ENCODE peak calls at places on chromosomes 5 and 9, in five cellular contexts. H, A, W, I and Z are unnamed samples.

GRCh38 chr9:119441832-119442231 is 72.6 kb upstream of the BRINP1 start:
- DNase-seq in H (no peak), A (no peak), W (no peak), I (no peak), Z (no peak)

GRCh38 chr5:151659001-151659754 is 27.5 kb downstream of the SPARC start:
- DNase-seq in H (peak), A (no peak), W (peak), I (peak), Z (no peak)

GRCh38 chr5:157680239-157680638 is 8.9 kb downstream of the C5orf52 start:
- DNase-seq in H (no peak), A (no peak), W (no peak), I (no peak), Z (no peak)

GRCh38 chr9:134316444-134317160 is 9.7 kb upstream of the RXRA start:
- DNase-seq in H (peak), A (no peak), W (peak), I (peak), Z (no peak)

GRCh38 chr5:93574939-93575241 is 6.1 kb downstream of the NR2F1-AS1 start:
- DNase-seq in H (no peak), A (no peak), W (no peak), I (no peak), Z (no peak)

GRCh38 chr5:54524704-54525103 is 7.1 kb downstream of the SNX18 start:
- DNase-seq in H (no peak), A (no peak), W (no peak), I (no peak), Z (no peak)

GRCh38 chr5:61519728-61520277 is 187.7 kb downstream of the ZSWIM6 start:
- DNase-seq in H (no peak), A (no peak), W (no peak), I (no peak), Z (no peak)

GRCh38 chr5:126007841-126008240 is 415.4 kb upstream of the GRAMD2B start:
- DNase-seq in H (peak), A (no peak), W (no peak), I (no peak), Z (no peak)

GRCh38 chr9:136323420-136323819 is 3.9 kb upstream of the GPSM1 start:
- DNase-seq in H (no peak), A (no peak), W (no peak), I (no peak), Z (no peak)

GRCh38 chr5:122723606-122724352 is 51.1 kb upstream of the SNX2 start:
- DNase-seq in H (peak), A (no peak), W (no peak), I (no peak), Z (peak)

GRCh38 chr5:81353189-81353588 is 40.7 kb downstream of the ACOT12 start:
- DNase-seq in H (no peak), A (no peak), W (no peak), I (no peak), Z (no peak)

GRCh38 chr5:74576941-74577456 is 63.5 kb downstream of the ENC1 start:
- DNase-seq in H (peak), A (peak), W (no peak), I (no peak), Z (peak)

GRCh38 chr5:321726-322251 is 275 bp downstream of the AHRR start:
- DNase-seq in H (no peak), A (no peak), W (no peak), I (no peak), Z (no peak)

GRCh38 chr9:93219692-93220091 is 35.8 kb downstream of the WNK2 start:
- DNase-seq in H (no peak), A (no peak), W (no peak), I (no peak), Z (no peak)

GRCh38 chr9:38036359-38037084 is 32.5 kb downstream of the SHB start:
- DNase-seq in H (peak), A (no peak), W (peak), I (peak), Z (no peak)

GRCh38 chr9:37324261-37324683 is 98.2 kb upstream of the GRHPR start:
- DNase-seq in H (peak), A (no peak), W (no peak), I (no peak), Z (no peak)

GRCh38 chr9:115367780-115368179 is 249.8 kb upstream of the TNC start:
- DNase-seq in H (peak), A (no peak), W (no peak), I (no peak), Z (peak)

GRCh38 chr5:135262364-135262763 is 136.7 kb downstream of the MACROH2A1 start:
- DNase-seq in H (no peak), A (no peak), W (no peak), I (no peak), Z (no peak)

GRCh38 chr9:18207735-18208134 is 266.2 kb upstream of the ADAMTSL1 start:
- DNase-seq in H (no peak), A (no peak), W (no peak), I (no peak), Z (no peak)

GRCh38 chr5:180718810-180719453 is 20.9 kb downstream of the OR2Y1 start:
- DNase-seq in H (peak), A (peak), W (no peak), I (no peak), Z (peak)

GRCh38 chr9:109843651-109844050 is 63.7 kb downstream of the PALM2AKAP2 start:
- DNase-seq in H (no peak), A (no peak), W (peak), I (peak), Z (no peak)

GRCh38 chr5:178502401-178503100 is 87.6 kb downstream of the COL23A1 start:
- DNase-seq in H (no peak), A (no peak), W (no peak), I (no peak), Z (no peak)

GRCh38 chr5:38257236-38258036 is 923 bp upstream of the EGFLAM start:
- DNase-seq in H (no peak), A (no peak), W (no peak), I (no peak), Z (no peak)
- H3K4me3 ChIP-seq in H (no peak), A (peak), W (peak), I (peak), Z (no peak)

DNA sequence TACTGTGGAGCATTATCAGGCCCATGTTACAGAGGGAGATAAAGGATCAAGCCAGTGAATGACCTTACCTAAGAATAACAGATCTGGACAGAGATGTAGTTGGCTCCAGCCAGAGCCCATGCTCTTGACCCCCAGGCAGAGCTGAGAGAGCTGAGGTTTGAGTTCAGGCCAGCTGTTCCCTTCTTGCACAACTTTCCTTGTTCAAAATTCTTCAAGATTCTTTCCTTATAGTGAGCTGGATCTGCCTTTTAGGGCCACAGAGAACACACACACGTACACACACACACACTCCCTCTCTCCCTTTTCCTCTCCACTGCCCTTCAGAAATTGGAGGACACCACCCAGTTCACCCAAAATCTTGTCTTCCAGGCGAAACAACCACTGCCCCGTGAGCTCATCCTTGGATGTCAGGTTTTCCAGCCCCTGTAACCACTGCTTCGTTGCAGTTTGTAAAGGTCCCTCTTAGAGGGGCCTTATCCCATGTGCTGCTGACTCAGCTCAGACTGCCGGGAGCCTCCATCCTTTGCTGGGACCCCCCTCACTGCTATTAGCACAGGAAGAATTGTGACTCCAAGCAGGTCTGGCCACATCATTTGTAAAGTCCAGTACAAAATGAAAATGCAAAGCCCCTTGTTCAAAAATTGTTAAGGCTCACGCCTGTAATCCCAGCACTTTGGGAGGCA is 10.5 kb upstream of the PTGES start:
- DNase-seq in H (peak), A (no peak), W (no peak), I (peak), Z (no peak)
- H3K4me3 ChIP-seq in H (no peak), A (no peak), W (no peak), I (no peak), Z (no peak)

GRCh38 chr9:130913599-130914416 is 17.2 kb upstream of the QRFP start:
- DNase-seq in H (no peak), A (no peak), W (no peak), I (no peak), Z (no peak)
- H3K4me3 ChIP-seq in H (no peak), A (no peak), W (peak), I (no peak), Z (no peak)

GRCh38 chr5:116340799-116341198 is 233.8 kb downstream of the SEMA6A start:
- DNase-seq in H (no peak), A (no peak), W (no peak), I (no peak), Z (no peak)
- H3K4me3 ChIP-seq in H (no peak), A (no peak), W (no peak), I (no peak), Z (no peak)

DNA sequence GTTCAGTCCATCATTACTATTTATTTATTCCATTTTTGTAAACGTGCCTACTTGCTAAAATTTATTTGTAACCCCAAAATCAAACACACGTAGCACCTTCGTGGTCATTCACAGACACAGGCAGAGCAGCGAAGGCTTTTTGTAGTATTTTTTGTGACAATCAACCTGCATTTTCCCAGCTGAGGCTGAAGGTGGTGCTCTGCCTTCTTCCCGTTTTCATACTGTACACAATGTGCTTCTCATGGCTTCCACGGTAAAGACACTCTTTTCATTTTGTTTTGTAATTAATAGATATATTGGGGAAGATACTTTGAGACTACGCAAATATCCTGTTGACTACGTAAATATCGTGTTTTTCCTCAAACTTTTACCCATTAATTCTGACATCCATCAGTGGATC is 19.4 kb downstream of the DAP start:
- DNase-seq in H (no peak), A (no peak), W (no peak), I (no peak), Z (no peak)
- H3K4me3 ChIP-seq in H (no peak), A (no peak), W (no peak), I (no peak), Z (no peak)

GRCh38 chr5:14471557-14471956 is 110.0 kb upstream of the OTULINL start:
- DNase-seq in H (peak), A (no peak), W (no peak), I (no peak), Z (peak)
- H3K4me3 ChIP-seq in H (no peak), A (no peak), W (no peak), I (no peak), Z (no peak)

DNA sequence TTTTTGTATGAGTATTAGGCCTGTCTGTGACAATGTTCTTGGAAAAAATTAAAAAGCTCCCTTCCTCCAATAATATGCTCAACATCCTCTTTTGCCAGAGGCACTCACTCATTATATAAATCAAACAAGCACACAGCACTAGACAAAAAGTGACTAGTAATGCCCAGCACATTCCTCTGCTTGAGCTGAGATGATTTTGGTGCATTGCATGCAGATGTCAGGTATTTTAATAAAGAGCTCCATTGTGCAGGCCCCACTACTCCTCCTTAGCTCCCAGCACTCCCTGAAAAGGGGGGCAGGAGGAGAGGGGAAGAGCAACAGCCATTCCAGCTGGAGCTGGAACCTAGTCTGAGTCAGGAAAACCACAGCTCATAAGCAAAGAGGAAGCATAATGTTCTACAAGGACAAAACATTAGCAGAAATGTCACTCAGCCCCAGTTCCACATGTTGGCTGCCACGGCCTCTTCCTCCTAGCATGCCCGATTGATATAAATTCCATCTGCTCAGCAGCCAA is 348.5 kb downstream of the BNC2 start:
- DNase-seq in H (peak), A (peak), W (peak), I (peak), Z (peak)
- H3K4me3 ChIP-seq in H (no peak), A (no peak), W (no peak), I (no peak), Z (no peak)